ENCODE peak calls at places on chromosomes 6 and 20, in ten cellular contexts. J, O, Q, B, Z, C, F, T, X and P are unnamed samples.

GRCh38 chr6:16670183-16670582 is 91.1 kb downstream of the ATXN1 start:
- DNase-seq in F (no peak), Z (peak; percentile 20), Q (no peak), C (no peak), J (no peak), O (no peak), X (no peak), T (peak; percentile 56), B (no peak), P (no peak)

GRCh38 chr6:88365656-88366055 is 199.5 kb upstream of the CNR1 start:
- DNase-seq in Z (no peak), O (no peak), C (no peak), T (no peak), J (no peak), Q (no peak), F (no peak), B (no peak), X (no peak), P (no peak)

GRCh38 chr6:163793584-163793983 is 379.1 kb downstream of the QKI start:
- DNase-seq in Q (no peak), C (no peak), X (peak; percentile 17), J (no peak), Z (no peak), B (no peak), F (no peak), T (no peak), O (no peak), P (no peak)

GRCh38 chr6:53011993-53012392 is 16.9 kb upstream of the GSTA4 start:
- DNase-seq in F (no peak), C (no peak), J (no peak), B (no peak), Q (no peak), Z (no peak), O (no peak), T (no peak), X (no peak), P (no peak)

GRCh38 chr6:135423649-135424128 is 73.9 kb downstream of the AHI1 start:
- DNase-seq in Z (no peak), B (no peak), J (no peak), O (no peak), T (no peak), C (no peak), Q (no peak), X (peak; percentile 23), F (no peak), P (no peak)

GRCh38 chr6:127886603-127887002 is 14.3 kb downstream of the THEMIS start:
- DNase-seq in B (no peak), Q (no peak), J (no peak), T (no peak), X (no peak), O (no peak), F (no peak), Z (no peak), C (no peak), P (no peak)

GRCh38 chr6:6752129-6752528 is 163.6 kb downstream of the LY86 start:
- DNase-seq in J (no peak), Q (no peak), B (peak; percentile 30), T (no peak), F (no peak), Z (peak; percentile 30), O (no peak), X (no peak), C (no peak), P (no peak)

GRCh38 chr6:90442366-90442765 is 144.5 kb downstream of the MAP3K7 start:
- DNase-seq in O (no peak), J (no peak), Z (no peak), X (no peak), C (no peak), F (no peak), Q (no peak), B (no peak), T (no peak), P (no peak)

GRCh38 chr6:28657756-28658465 is 132.2 kb downstream of the GPX5 start:
- DNase-seq in X (peak; percentile 58), B (peak; percentile 62), Z (peak; percentile 28), C (peak; percentile 77), F (peak; percentile 54), Q (no peak), J (no peak), T (no peak), O (no peak), P (no peak)

GRCh38 chr6:28657367-28657755 is 131.7 kb downstream of the GPX5 start:
- DNase-seq in X (no peak), F (no peak), B (no peak), Q (no peak), C (no peak), T (no peak), J (no peak), Z (no peak), O (no peak), P (no peak)

GRCh38 chr6:28656715-28657114 is 131.0 kb downstream of the GPX5 start:
- DNase-seq in C (no peak), B (no peak), F (no peak), Q (no peak), J (no peak), O (no peak), X (no peak), Z (no peak), T (no peak), P (no peak)

GRCh38 chr6:28659250-28659566 is 133.5 kb downstream of the GPX5 start:
- DNase-seq in Q (no peak), F (no peak), J (no peak), Z (no peak), X (no peak), B (no peak), T (no peak), C (no peak), O (no peak), P (no peak)

DNA sequence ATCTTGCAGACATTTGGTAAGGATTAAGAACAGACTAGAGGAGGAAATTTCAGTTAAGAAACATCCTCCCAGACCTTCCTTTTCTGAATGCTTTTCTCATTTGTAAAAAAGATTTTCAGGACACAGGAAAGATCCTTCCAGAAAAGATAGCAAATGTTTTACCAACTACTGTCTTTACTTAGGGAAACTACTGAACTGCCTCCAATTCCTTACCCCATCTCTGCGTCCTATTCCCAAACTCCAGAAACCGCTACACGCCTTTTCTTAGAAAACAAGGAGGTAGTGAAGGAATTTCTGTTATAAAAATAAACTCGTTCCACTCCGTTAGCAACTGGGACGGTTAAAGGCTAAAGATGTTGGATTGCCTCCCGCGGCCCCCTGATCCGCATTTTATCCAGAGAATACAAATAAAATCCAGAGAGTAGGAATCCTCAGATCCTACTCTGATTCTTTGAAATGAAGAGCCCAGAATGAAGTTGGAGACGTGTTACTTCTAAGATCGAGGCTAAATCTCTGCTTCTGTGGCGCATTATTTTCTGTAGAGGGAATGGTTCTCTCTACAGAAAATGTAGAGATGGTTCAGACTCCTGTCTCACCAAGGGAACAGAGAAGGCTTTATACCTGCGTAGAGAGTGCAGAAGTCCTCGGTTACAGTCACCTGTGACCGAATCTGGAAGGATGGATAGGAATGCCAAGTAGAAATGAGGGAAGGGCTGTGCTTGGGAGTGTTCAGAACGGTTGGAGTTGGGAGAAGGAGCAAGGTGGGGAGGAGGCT is 133.0 kb downstream of the GPX5 start:
- DNase-seq in J (no peak), O (no peak), F (no peak), B (no peak), T (no peak), Q (no peak), C (no peak), Z (no peak), X (no peak), P (no peak)
- TF ChIP-seq POLR2A in J (no peak), O (no peak), F (no peak), B (no peak), T (no peak), Q (no peak), C (no peak), Z (no peak), X (no peak), P (no peak)

GRCh38 chr6:168366473-168366872 is 46.9 kb upstream of the DACT2 start:
- DNase-seq in F (no peak), B (no peak), O (peak; percentile 20), J (no peak), C (peak; percentile 60), Z (no peak), Q (no peak), X (no peak), T (no peak), P (no peak)
- TF ChIP-seq POLR2A in F (no peak), B (no peak), O (no peak), J (no peak), C (no peak), Z (no peak), Q (no peak), X (no peak), T (no peak), P (no peak)

GRCh38 chr6:98958791-98959190 is 11.0 kb upstream of the FBXL4 start:
- DNase-seq in F (no peak), X (no peak), C (no peak), T (no peak), Z (no peak), Q (no peak), J (no peak), B (no peak), O (no peak), P (no peak)

GRCh38 chr6:98957440-98957839 is 9.7 kb upstream of the FBXL4 start:
- DNase-seq in C (peak; percentile 81), J (no peak), B (peak; percentile 18), O (no peak), F (no peak), Z (peak; percentile 11), X (no peak), Q (no peak), T (no peak), P (peak; percentile 65)
- TF ChIP-seq POLR2A in C (no peak), J (no peak), B (no peak), O (no peak), F (no peak), Z (no peak), X (no peak), Q (no peak), T (no peak), P (no peak)

GRCh38 chr20:34824026-34824860 is 1.2 kb downstream of the NCOA6 start:
- DNase-seq in Q (no peak), T (peak; percentile 51), Z (peak; percentile 89), C (peak; percentile 89), J (peak; percentile 79), B (peak; percentile 40), O (peak; percentile 83), X (peak; percentile 80), F (peak; percentile 19), P (peak; percentile 86)

GRCh38 chr20:34820805-34821578 is 4.5 kb downstream of the NCOA6 start:
- DNase-seq in B (no peak), J (no peak), T (no peak), F (no peak), C (no peak), Q (no peak), X (no peak), Z (no peak), O (no peak), P (no peak)

GRCh38 chr20:34824861-34825529 is 456 bp downstream of the NCOA6 start:
- DNase-seq in C (peak; percentile 89), Q (no peak), Z (peak; percentile 64), X (peak; percentile 48), J (peak; percentile 61), F (peak; percentile 56), O (peak; percentile 82), B (peak; percentile 44), T (peak; percentile 71), P (peak; percentile 93)

GRCh38 chr20:34829191-34829590 is 3.7 kb upstream of the NCOA6 start:
- DNase-seq in O (no peak), Z (no peak), T (no peak), X (peak; percentile 10), Q (no peak), B (no peak), C (no peak), F (no peak), J (no peak), P (no peak)

DNA sequence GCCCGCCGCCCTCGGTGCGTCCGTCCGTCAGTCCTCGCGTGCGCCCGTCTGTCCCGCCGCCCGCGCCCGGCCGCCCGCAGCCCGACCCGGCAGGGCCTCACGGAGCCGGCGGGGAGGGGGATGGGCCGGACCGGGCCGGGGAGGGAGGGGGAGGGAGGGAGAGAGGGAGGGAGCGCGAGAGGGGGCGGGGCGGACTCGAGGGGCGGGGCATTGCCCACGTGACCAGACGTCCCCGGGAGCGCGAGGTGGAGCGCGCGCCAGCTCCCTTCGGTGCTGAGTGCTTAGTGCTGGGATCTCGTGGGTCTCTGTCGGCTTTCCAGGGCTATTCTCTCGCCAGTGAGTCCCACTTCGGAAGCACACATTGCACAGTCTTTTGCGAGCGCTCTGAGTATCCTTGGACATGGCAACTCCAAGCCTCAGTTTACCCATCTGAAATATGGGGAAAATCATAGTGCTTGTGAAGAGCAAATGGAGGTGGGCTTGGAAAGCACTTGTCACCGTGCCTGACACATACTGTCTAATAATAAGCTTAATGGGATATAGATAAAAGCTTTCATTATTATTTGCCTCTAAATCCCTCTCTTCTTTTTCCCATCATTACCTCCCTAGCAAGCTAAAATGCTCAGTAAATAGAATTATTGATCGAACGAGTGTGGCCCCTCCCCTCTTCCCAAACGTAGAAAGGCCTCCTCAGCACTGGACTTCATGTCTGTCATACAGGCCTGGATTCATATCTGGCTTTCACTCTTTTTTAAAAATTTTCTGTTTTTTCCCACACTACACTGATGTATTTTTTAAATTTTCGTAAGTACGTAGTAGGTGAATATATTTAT is at the start of gene NCOA6:
- DNase-seq in Z (peak; percentile 91), C (peak; percentile 97), B (peak; percentile 88), O (peak; percentile 94), T (peak; percentile 92), X (peak; percentile 85), J (peak; percentile 90), F (peak; percentile 85), Q (peak; percentile 51), P (peak; percentile 95)
- TF ChIP-seq POLR2A in Z (no peak), C (no peak), B (peak; percentile 48), O (no peak), T (no peak), X (peak; percentile 80), J (no peak), F (no peak), Q (no peak), P (no peak)